ENCODE peak calls at places on chromosome 13, in four cellular contexts. Y is IMR-90, F is H9, I is neuronal stem cell. M is an unnamed sample.

GRCh38 chr13:70424428-70424827 is 316.2 kb upstream of the KLHL1 start:
- DNase-seq in I (no peak), F (peak), Y (no peak), M (no peak)

GRCh38 chr13:42364613-42365000 is 92.7 kb downstream of the AKAP11 start:
- DNase-seq in F (no peak), Y (no peak), I (peak), M (peak)

GRCh38 chr13:37068962-37069361 is 9.5 kb upstream of the SUPT20H start:
- DNase-seq in Y (peak), I (no peak), F (no peak), M (peak)

GRCh38 chr13:113551081-113552000 is 33.2 kb upstream of the TFDP1 start:
- DNase-seq in F (peak), I (no peak), Y (no peak), M (no peak)

GRCh38 chr13:42396501-42396900 is 124.5 kb downstream of the AKAP11 start:
- DNase-seq in Y (no peak), F (no peak), I (no peak), M (no peak)

GRCh38 chr13:106089251-106089940 is 446.1 kb downstream of the EFNB2 start:
- DNase-seq in I (no peak), Y (no peak), F (no peak), M (no peak)

GRCh38 chr13:108624108-108624507 is 5.3 kb upstream of the MYO16 start:
- DNase-seq in I (no peak), F (no peak), Y (no peak), M (no peak)

GRCh38 chr13:36885901-36886300 is 34.1 kb downstream of the SMAD9 start:
- DNase-seq in I (no peak), F (no peak), Y (no peak), M (no peak)

GRCh38 chr13:41707192-41707858 is 250.0 kb downstream of the RGCC start:
- DNase-seq in Y (no peak), F (no peak), I (no peak), M (no peak)

GRCh38 chr13:113404723-113405471 is 41.0 kb upstream of the GRTP1 start:
- DNase-seq in F (peak), Y (no peak), I (no peak), M (no peak)

GRCh38 chr13:98853791-98854191 is 101.3 kb upstream of the SLC15A1 start:
- DNase-seq in F (no peak), Y (peak), I (no peak), M (peak)

GRCh38 chr13:47437411-47437810 is 540.6 kb upstream of the HTR2A start:
- DNase-seq in I (no peak), F (no peak), Y (peak), M (peak)

GRCh38 chr13:59364508-59365187 is 799.1 kb downstream of the DIAPH3 start:
- DNase-seq in Y (no peak), F (peak), I (no peak), M (no peak)

GRCh38 chr13:75870397-75870801 is 234.3 kb downstream of the LMO7 start:
- DNase-seq in F (no peak), I (peak), Y (peak), M (peak)

GRCh38 chr13:26476744-26477129 is 80.7 kb upstream of the WASF3 start:
- DNase-seq in F (no peak), I (no peak), Y (no peak), M (no peak)
- H3K14ac ChIP-seq in F (peak), I (peak), Y (peak), M (peak)

GRCh38 chr13:94495806-94496205 is 16.3 kb upstream of the DCT start:
- DNase-seq in Y (no peak), F (no peak), I (no peak), M (no peak)

GRCh38 chr13:94494021-94494420 is 14.5 kb upstream of the DCT start:
- DNase-seq in I (no peak), Y (no peak), F (no peak), M (no peak)
- H3K27ac ChIP-seq in I (no peak), Y (no peak), F (no peak), M (no peak)

DNA sequence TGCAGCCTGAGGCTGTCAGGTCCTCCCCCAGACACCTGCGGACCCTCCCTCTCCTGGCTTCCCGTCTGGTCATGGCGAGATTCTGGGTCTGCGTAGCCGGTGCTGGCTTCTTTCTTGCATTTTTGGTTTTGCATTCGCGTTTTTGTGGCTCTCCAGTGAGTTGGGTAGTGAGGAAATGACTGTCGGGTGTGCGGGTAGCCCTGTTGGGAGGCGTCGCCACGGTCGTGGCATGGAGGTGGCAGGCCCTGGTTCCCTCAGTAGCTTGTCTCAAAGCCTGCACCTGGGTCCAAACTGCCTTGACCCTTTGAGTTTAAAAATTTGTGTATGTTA is 278 bp downstream of the NHLRC3 start:
- DNase-seq in I (no peak), Y (no peak), F (no peak), M (peak)
- H3K14ac ChIP-seq in I (no peak), Y (peak), F (no peak), M (peak)

GRCh38 chr13:94677799-94678198 is 34.5 kb downstream of the SOX21 start:
- DNase-seq in I (no peak), F (no peak), Y (no peak), M (no peak)

GRCh38 chr13:94678845-94679244 is 33.5 kb downstream of the SOX21 start:
- DNase-seq in F (no peak), Y (no peak), I (no peak), M (no peak)

GRCh38 chr13:94683426-94683825 is 28.9 kb downstream of the SOX21 start:
- DNase-seq in I (no peak), F (no peak), Y (no peak), M (no peak)

GRCh38 chr13:94682229-94682628 is 30.1 kb downstream of the SOX21 start:
- DNase-seq in I (no peak), F (no peak), Y (no peak), M (no peak)

GRCh38 chr13:94679614-94680013 is 32.7 kb downstream of the SOX21 start:
- DNase-seq in Y (no peak), I (no peak), F (no peak), M (no peak)
- H3K27ac ChIP-seq in Y (no peak), I (no peak), F (no peak), M (no peak)

GRCh38 chr13:83877901-83878300 is 4.4 kb downstream of the SLITRK1 start:
- DNase-seq in F (no peak), Y (no peak), I (no peak), M (no peak)

GRCh38 chr13:83878691-83879410 is 3.4 kb downstream of the SLITRK1 start:
- DNase-seq in F (peak), I (no peak), Y (no peak), M (no peak)

GRCh38 chr13:83881031-83881727 is 1.1 kb downstream of the SLITRK1 start:
- DNase-seq in F (no peak), Y (no peak), I (no peak), M (no peak)

GRCh38 chr13:83880275-83881027 is 1.8 kb downstream of the SLITRK1 start:
- DNase-seq in I (no peak), Y (no peak), F (peak), M (no peak)

DNA sequence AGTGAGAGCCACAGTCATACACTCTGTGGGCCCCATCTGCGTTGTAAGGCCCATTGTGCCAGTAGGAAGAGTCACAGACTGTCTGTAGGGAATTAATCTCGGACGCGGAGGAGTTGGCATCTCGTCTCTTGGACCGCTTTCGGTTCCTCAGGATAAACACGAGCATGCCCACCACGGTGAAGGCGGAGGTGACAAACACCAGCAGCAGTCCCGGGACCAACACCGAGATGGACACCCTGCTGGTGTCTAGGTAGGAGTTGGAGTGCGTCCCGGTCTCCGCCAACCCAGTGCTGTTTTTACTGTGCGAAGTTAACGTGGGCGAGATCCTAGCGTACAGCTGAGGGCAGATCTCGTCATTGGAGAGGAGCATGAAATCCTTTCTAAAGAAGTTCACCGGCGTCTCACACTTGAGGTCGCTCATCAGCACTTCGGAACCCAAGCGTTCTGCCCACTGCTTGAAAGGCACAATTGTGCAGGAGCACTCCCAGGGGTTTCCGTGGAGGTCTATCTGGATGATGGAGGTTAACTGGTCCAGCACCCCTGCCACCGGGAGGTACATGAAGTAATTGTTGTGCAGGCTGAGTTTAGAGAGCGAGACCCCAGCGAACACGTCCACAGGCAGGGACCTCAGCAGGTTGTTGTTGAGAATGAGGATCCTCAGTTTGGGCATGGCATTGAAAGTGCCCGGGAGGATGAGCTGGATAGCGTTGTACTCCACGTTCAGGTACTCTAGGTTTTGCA is 2.7 kb downstream of the SLITRK1 start:
- DNase-seq in Y (no peak), I (no peak), F (peak), M (no peak)
- H3K14ac ChIP-seq in Y (no peak), I (no peak), F (no peak), M (no peak)

DNA sequence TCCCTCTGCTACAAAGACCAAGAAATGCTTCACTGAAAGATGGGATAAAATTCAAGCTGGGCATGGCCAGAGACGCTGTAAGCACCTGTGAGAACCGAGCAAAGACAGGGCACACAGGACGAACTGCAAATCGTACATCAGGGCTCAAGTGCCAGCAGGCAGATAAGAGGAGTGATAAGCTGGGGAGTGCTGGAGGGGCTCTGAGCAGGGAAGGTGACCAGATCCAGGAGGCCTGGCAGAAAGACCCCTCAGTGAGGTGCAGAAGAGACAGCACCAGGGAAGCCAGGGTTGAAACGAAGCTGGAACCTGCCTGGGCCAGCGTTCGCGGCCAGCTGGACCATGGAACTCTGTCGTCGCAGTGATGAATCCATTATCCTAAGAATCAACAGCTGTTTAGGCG is 10.2 kb downstream of the RAB20 start:
- DNase-seq in Y (no peak), I (no peak), F (no peak), M (no peak)
- H3K27ac ChIP-seq in Y (no peak), I (no peak), F (no peak), M (no peak)

DNA sequence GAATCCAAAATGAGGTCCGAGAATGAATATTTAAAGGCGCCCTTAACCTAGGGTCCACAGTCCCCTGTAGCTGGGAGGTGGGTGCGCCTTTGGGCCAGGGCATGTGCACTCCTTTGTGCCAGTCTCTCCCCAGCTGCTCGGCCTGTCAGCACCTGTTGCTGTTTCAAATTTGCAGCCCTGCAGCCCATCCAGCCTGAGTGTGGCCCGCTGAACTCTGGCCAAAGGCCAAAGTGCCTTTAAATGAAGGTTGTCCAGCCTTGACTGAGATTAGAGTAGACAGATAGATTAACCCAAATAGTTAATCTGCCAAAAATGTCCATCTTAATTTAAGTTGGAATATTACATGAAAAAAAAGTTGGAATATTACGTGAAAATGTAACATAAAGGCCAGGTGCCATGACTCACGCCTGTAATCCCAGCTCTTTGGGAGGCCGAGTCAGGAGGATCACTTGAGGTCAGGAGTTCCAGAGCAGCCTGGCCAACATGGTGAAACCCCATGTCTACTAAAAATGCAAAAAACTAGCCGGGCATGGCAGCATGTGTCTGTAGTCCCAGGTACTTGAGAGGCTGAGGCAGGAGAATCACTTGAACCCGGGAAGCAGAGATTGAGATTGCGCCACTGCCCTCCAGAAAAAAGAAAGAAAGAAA is 25.3 kb downstream of the TPT1 start:
- DNase-seq in I (no peak), Y (no peak), F (no peak), M (no peak)
- H3K14ac ChIP-seq in I (no peak), Y (no peak), F (no peak), M (no peak)

GRCh38 chr13:44050450-44051063 is 170.9 kb downstream of the LACC1 start:
- DNase-seq in F (no peak), Y (peak), I (no peak), M (peak)

GRCh38 chr13:44051923-44052322 is 172.2 kb downstream of the LACC1 start:
- DNase-seq in I (no peak), Y (peak), F (no peak), M (peak)

GRCh38 chr13:44054525-44054924 is 174.8 kb downstream of the LACC1 start:
- DNase-seq in F (no peak), I (no peak), Y (no peak), M (no peak)

GRCh38 chr13:44051405-44051804 is 171.7 kb downstream of the LACC1 start:
- DNase-seq in F (no peak), I (no peak), Y (no peak), M (no peak)

DNA sequence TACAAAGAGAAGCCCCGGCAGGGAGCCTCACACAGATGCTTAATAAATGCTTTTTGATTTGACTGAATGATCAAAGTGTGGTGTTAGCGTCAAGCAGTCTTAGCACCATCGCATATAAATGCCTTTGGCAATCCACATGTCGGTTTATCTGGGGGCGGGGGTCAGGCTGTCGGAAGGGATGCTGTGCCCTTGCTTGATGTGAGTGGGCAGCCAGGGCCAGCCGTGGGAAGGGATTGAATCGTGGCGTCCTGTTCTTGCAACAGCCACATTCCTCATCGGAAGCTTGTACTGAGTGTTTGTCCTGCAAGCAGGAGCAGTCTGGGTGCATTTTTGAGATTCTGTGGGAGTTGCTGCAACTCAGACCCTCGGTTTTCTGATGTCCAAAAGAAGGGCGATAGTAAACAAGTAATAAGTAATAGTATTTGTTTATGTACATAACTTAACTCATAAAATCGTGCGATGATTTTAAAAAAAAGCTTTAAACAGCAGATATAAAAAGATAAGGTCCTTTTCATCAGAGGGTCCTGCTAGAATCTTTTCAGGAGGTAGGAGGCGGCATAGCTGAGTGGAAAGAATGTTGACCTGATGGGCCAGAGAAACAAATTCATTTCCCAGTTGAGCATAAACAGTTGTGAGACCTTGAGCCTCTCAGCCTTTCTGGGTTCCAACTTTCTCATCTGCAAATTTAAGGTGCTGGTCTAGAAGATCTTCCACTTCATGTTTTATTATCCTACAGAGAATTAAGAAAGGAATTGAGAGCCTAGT is 173.3 kb downstream of the LACC1 start:
- DNase-seq in Y (peak), F (peak), I (peak), M (peak)
- H3K27ac ChIP-seq in Y (peak), F (no peak), I (peak), M (peak)